ENCODE peak calls at places on chromosome 11, in six cellular contexts. B, C, A, U, K and F are unnamed samples.

GRCh38 chr11:125091247-125091876 is 20.1 kb downstream of the TMEM218 start:
- DNase-seq in C (peak), B (peak), A (peak), K (peak), U (peak), F (peak)

GRCh38 chr11:11978792-11979486 is 29.5 kb downstream of the DKK3 start:
- DNase-seq in B (no peak), K (peak), A (no peak), C (no peak), U (peak), F (no peak)

GRCh38 chr11:35077709-35078695 is 61.0 kb upstream of the CD44 start:
- DNase-seq in U (no peak), K (no peak), A (no peak), C (no peak), B (no peak), F (no peak)

GRCh38 chr11:82996966-82997606 is 74.6 kb downstream of the RAB30 start:
- DNase-seq in B (no peak), A (no peak), C (no peak), U (no peak), K (no peak), F (no peak)

GRCh38 chr11:70169136-70169535 is 34.0 kb upstream of the FADD start:
- DNase-seq in C (no peak), K (no peak), B (no peak), U (no peak), A (no peak), F (no peak)

GRCh38 chr11:57294225-57295131 is 30.3 kb downstream of the TNKS1BP1 start:
- DNase-seq in U (no peak), C (no peak), B (no peak), K (no peak), A (no peak), F (no peak)

GRCh38 chr11:117490019-117490679 is 162.5 kb downstream of the CEP164 start:
- DNase-seq in C (no peak), A (peak), B (peak), U (no peak), K (no peak), F (no peak)

GRCh38 chr11:22342599-22343138 is 4.5 kb downstream of the SLC17A6 start:
- DNase-seq in A (no peak), U (no peak), K (no peak), C (no peak), B (peak), F (no peak)

GRCh38 chr11:13440100-13440855 is 22.7 kb downstream of the BTBD10 start:
- DNase-seq in A (no peak), B (peak), K (no peak), U (no peak), C (peak), F (no peak)

GRCh38 chr11:19181673-19182261 is 20.0 kb downstream of the CSRP3 start:
- DNase-seq in C (no peak), A (no peak), K (no peak), U (no peak), B (no peak), F (no peak)

GRCh38 chr11:47656284-47656915 is 14.0 kb upstream of the MTCH2 start:
- DNase-seq in U (no peak), B (peak), K (no peak), C (no peak), A (no peak), F (no peak)

GRCh38 chr11:88555018-88555828 is 217.7 kb upstream of the CTSC start:
- DNase-seq in U (no peak), K (peak), A (no peak), C (peak), B (no peak), F (no peak)

GRCh38 chr11:128686745-128687177 is 7.1 kb upstream of the FLI1 start:
- DNase-seq in K (no peak), U (no peak), B (peak), A (peak), C (no peak), F (peak)

GRCh38 chr11:18012314-18012905 is 437 bp downstream of the SERGEF start:
- DNase-seq in A (no peak), K (peak), U (no peak), B (peak), C (no peak), F (no peak)

GRCh38 chr11:111923351-111923788 is 4.7 kb downstream of the C11orf52 start:
- DNase-seq in A (no peak), C (no peak), K (peak), B (no peak), U (no peak), F (no peak)

DNA sequence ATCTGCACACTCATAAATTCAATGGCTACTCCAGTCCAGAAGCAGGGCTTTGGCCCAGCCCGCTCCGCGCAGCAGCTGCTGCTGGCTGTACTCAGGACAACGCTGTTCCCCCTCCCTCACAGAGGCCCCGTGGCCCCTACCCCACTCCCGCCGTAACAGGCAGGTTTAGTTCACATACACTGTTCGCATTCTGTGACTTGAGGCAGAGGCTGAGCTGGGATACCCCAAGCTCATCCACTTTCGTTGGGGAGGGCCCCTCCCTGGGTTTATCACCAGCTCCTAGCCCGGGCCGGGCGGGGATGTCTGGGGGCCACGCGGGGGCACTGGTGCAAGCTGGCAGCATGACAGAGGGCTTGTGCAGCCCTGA is 52.4 kb downstream of the SYT13 start:
- DNase-seq in K (no peak), U (no peak), C (no peak), A (no peak), B (no peak), F (no peak)
- TF ChIP-seq CTCF in K (peak), U (no peak), C (no peak), A (peak), B (no peak), F (peak)

GRCh38 chr11:8754241-8754640 is 71.6 kb downstream of the RPL27A start:
- DNase-seq in B (no peak), U (no peak), K (no peak), A (no peak), C (no peak), F (no peak)
- TF ChIP-seq CTCF in B (peak), U (no peak), K (no peak), A (peak), C (peak), F (no peak)

DNA sequence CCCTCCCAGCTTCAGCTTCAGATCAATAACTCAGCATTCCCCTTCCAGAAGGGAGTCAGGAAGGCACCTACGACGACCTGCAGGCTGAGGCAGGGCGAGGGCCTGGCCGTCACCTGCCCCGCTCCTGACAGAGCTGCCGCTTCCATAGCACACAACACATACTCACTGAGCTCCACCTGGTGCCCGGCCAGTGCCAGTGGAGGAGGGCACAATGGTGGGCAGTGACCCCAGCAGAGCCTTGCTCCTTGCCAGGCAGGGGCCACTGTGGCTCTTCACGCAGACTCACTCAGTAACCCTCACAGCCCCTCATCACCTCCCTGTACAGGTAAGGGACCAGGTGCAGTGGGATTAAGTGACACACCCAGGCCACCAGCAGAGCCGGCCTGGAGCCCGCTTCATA is 24.6 kb downstream of the LRFN4 start:
- DNase-seq in B (no peak), K (no peak), C (no peak), A (no peak), U (no peak), F (no peak)
- TF ChIP-seq CTCF in B (no peak), K (no peak), C (no peak), A (no peak), U (no peak), F (no peak)

GRCh38 chr11:37858398-37858797 is 1260.4 kb upstream of the RAG2 start:
- DNase-seq in K (no peak), B (no peak), C (no peak), A (no peak), U (no peak), F (no peak)
- TF ChIP-seq CTCF in K (peak), B (peak), C (no peak), A (peak), U (peak), F (no peak)

GRCh38 chr11:102830328-102830727 is 13.1 kb downstream of the MMP3 start:
- DNase-seq in A (no peak), B (no peak), U (no peak), K (no peak), C (no peak), F (no peak)

GRCh38 chr11:102819491-102819890 is 21.5 kb upstream of the MMP1 start:
- DNase-seq in U (no peak), K (no peak), C (no peak), A (no peak), B (no peak), F (no peak)

GRCh38 chr11:102829671-102830070 is 13.7 kb downstream of the MMP3 start:
- DNase-seq in C (no peak), U (no peak), K (no peak), B (peak), A (no peak), F (no peak)

DNA sequence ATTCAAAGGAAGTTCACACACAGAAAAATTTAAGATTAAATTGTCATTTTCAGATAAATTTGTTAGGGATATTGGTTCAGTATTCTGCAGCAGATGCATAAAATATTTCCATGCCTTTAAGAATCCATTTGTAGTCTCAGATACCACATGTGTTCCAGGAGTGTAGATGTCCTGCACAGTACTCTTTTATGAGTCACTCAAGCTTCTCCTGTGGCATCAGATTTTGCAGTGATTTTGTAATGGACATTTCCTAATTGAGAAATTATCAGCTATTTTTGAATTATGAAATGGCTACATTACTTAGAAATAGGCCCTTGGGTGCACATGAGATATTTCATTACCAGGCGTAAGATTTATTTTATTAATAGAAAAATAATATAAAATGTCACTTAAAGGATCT is 18.9 kb downstream of the MMP3 start:
- DNase-seq in B (no peak), U (no peak), A (no peak), K (no peak), C (no peak), F (no peak)
- TF ChIP-seq CTCF in B (no peak), U (no peak), A (no peak), K (no peak), C (no peak), F (no peak)

DNA sequence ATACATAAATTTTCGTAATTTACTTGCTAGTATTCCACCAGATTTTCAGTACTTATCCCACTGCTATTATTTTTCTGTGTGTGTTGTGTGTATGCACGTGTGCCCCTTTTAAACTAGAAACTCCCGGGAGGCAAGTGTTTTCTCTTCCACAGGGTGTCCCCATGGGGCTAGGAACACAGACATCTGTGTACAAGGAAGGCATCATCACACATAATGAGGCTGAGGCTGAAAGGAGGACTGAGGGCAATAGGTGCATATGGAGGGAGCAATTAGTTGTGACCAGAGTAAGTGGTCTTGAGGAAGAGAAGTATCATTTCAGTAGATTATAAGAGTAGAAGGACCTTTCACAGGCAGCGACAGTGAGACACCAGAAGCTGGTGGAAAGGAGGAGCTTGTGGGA is 2.1 kb upstream of the DPAGT1 start:
- DNase-seq in A (no peak), U (no peak), B (no peak), C (no peak), K (no peak), F (no peak)
- TF ChIP-seq CTCF in A (no peak), U (no peak), B (no peak), C (no peak), K (no peak), F (no peak)

DNA sequence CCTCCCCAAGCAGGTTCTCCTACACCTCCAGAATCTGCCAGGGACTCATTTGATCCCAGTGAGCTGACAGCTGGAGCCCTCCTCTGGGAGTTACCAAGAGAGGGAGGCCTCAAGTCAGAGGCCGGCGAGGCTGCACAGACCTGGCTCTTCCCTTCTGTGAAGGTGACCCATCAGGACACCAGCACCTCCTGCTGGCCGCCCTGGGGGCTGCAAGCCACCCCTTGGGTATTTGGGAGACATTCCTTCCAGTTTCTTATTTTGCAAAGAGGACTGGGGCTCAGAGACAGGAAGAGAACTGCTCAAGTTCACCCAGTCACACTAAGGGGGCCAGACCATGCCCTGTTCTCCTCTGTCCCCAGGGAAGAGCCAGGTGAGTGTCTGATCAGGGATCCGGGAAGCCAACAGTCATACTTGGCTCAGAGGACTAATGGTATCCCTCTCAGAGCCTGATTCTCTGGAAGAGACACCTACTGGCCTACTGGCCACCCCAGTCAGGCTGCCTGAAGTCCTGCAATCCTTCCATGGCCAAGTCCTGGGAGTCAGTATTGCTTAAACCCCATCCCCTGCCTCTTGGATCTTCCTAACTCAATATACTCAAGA is 40.5 kb upstream of the RIC3 start:
- DNase-seq in C (no peak), A (no peak), U (no peak), K (no peak), B (peak), F (peak)
- TF ChIP-seq CTCF in C (peak), A (peak), U (peak), K (peak), B (peak), F (peak)

GRCh38 chr11:78564037-78564888 is 10.4 kb downstream of the NARS2 start:
- DNase-seq in U (no peak), B (peak), K (no peak), A (peak), C (peak), F (no peak)
- TF ChIP-seq CTCF in U (peak), B (peak), K (peak), A (peak), C (peak), F (peak)